ENCODE peak calls at places on chromosomes 13 and 19, in ten cellular contexts. X is ovary, W is K562, U is OCI-LY7, B is fibroblast of mammary gland, T is DND-41, Q is heart right ventricle, J is cardiac muscle cell, Z is uterus, E is stomach. S is an unnamed sample.

GRCh38 chr13:28532226-28533048 is 37.5 kb upstream of the FLT1 start:
- DNase-seq in Z (no peak), W (peak), Q (peak), E (no peak), T (no peak), U (no peak), J (peak), B (no peak), X (peak), S (no peak)

GRCh38 chr13:112844411-112844810 is 124.6 kb upstream of the MCF2L start:
- DNase-seq in B (no peak), Z (no peak), J (no peak), T (no peak), X (no peak), E (no peak), U (no peak), W (no peak), Q (no peak), S (no peak)

GRCh38 chr13:113669231-113669870 is 2.3 kb downstream of the GRK1 start:
- DNase-seq in E (peak), J (no peak), W (no peak), X (peak), Z (peak), B (no peak), Q (no peak), T (no peak), U (no peak), S (no peak)

GRCh38 chr13:42728507-42729180 is 52.7 kb upstream of the FAM216B start:
- DNase-seq in E (no peak), W (no peak), Q (no peak), Z (no peak), U (no peak), T (no peak), J (no peak), B (no peak), X (no peak), S (no peak)

GRCh38 chr19:9430444-9430843 is 4.9 kb downstream of the ZNF266 start:
- DNase-seq in T (no peak), U (no peak), Z (no peak), B (no peak), W (no peak), E (no peak), Q (no peak), X (no peak), J (no peak), S (no peak)

GRCh38 chr13:20134732-20135131 is 26.1 kb downstream of the GJA3 start:
- DNase-seq in U (no peak), T (no peak), B (no peak), Q (no peak), E (no peak), Z (no peak), X (no peak), W (no peak), J (no peak), S (no peak)

GRCh38 chr13:86080340-86080995 is 281.2 kb upstream of the SLITRK6 start:
- DNase-seq in W (no peak), Z (no peak), T (no peak), Q (no peak), E (no peak), X (no peak), B (peak), U (no peak), J (no peak), S (no peak)

GRCh38 chr13:51793570-51794273 is 10.2 kb downstream of the DHRS12 start:
- DNase-seq in W (peak), Q (no peak), E (no peak), X (no peak), T (no peak), Z (no peak), J (peak), U (peak), B (peak), S (no peak)

GRCh38 chr13:20822406-20822805 is 48.6 kb upstream of the EEF1AKMT1 start:
- DNase-seq in E (no peak), U (no peak), W (no peak), T (no peak), J (no peak), B (no peak), Z (no peak), Q (no peak), X (no peak), S (no peak)

GRCh38 chr13:30718661-30719520 is 16.5 kb upstream of the ALOX5AP start:
- DNase-seq in U (peak), B (peak), Q (no peak), E (no peak), W (no peak), T (no peak), X (no peak), J (peak), Z (no peak), S (peak)

GRCh38 chr13:101654916-101655315 is 202.4 kb downstream of the ITGBL1 start:
- DNase-seq in E (no peak), J (peak), B (peak), X (no peak), Q (no peak), U (no peak), Z (no peak), W (no peak), T (no peak), S (no peak)

GRCh38 chr19:13692096-13692495 is 72.2 kb upstream of the MRI1 start:
- DNase-seq in X (no peak), T (no peak), Q (no peak), U (no peak), E (no peak), W (no peak), Z (no peak), J (peak), B (peak), S (peak)

GRCh38 chr13:113157206-113157928 is 1.1 kb upstream of the PROZ start:
- DNase-seq in E (no peak), T (no peak), W (no peak), B (no peak), Q (no peak), U (no peak), X (no peak), J (no peak), Z (no peak), S (no peak)

GRCh38 chr13:63421113-63421512 is 2005.5 kb upstream of the PCDH20 start:
- DNase-seq in Q (no peak), X (no peak), U (no peak), E (no peak), T (no peak), Z (no peak), W (no peak), B (no peak), J (no peak), S (no peak)

GRCh38 chr13:57553932-57554331 is 77.6 kb upstream of the PCDH17 start:
- DNase-seq in W (no peak), Z (no peak), E (no peak), U (no peak), J (no peak), B (no peak), Q (no peak), T (no peak), X (no peak), S (no peak)

GRCh38 chr13:57552441-57552840 is 79.1 kb upstream of the PCDH17 start:
- DNase-seq in B (no peak), Z (no peak), U (no peak), T (no peak), E (no peak), Q (no peak), J (no peak), X (no peak), W (no peak), S (no peak)

GRCh38 chr13:57557979-57558529 is 73.5 kb upstream of the PCDH17 start:
- DNase-seq in T (no peak), W (no peak), J (peak), Z (no peak), B (no peak), E (no peak), Q (no peak), X (no peak), U (peak), S (no peak)
- TF ChIP-seq CTCF in T (peak), W (no peak), J (no peak), Z (no peak), B (no peak), E (no peak), Q (no peak), X (no peak), U (peak), S (peak)

GRCh38 chr13:50387124-50387581 is 371.9 kb downstream of the KCNRG start:
- DNase-seq in X (peak), W (peak), Q (peak), T (peak), J (no peak), U (peak), B (peak), E (peak), Z (peak), S (no peak)
- TF ChIP-seq CTCF in X (no peak), W (peak), Q (peak), T (peak), J (peak), U (peak), B (peak), E (no peak), Z (no peak), S (peak)

DNA sequence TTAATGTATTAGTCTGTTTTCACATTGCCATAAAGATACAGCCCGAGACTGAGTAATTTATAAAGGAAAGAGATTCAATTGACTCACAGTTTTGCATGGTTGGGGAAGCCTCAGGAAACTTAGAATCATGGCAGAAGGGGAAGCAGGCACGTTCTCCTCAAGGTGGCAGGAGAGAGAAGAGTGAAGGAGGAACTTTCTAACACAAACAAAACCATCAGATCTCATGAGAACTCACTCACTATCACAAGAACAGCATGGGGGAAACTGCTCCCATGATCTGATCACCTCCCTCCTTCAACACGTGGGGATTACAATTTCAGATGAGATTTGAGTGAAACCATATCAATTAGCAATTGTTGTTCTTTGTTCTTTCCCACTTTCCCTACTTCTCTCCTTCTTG is 689.0 kb upstream of the SLITRK1 start:
- DNase-seq in W (no peak), B (no peak), U (no peak), X (no peak), J (no peak), Z (no peak), E (no peak), T (no peak), Q (no peak), S (no peak)
- TF ChIP-seq CTCF in W (no peak), B (no peak), U (peak), X (no peak), J (no peak), Z (no peak), E (no peak), T (no peak), Q (no peak), S (peak)

GRCh38 chr13:110615322-110616102 is at the start of gene NAXD:
- DNase-seq in Q (peak), B (peak), U (peak), Z (peak), E (peak), J (peak), T (peak), W (peak), X (peak), S (peak)
- TF ChIP-seq CTCF in Q (no peak), B (no peak), U (no peak), Z (no peak), E (no peak), J (no peak), T (no peak), W (no peak), X (no peak), S (no peak)

GRCh38 chr19:51904331-51905165 is at the start of gene ZNF649:
- DNase-seq in U (peak), B (peak), E (peak), Z (peak), W (peak), X (peak), Q (peak), J (peak), T (peak), S (peak)
- TF ChIP-seq CTCF in U (no peak), B (no peak), E (no peak), Z (peak), W (peak), X (no peak), Q (peak), J (peak), T (peak), S (peak)

DNA sequence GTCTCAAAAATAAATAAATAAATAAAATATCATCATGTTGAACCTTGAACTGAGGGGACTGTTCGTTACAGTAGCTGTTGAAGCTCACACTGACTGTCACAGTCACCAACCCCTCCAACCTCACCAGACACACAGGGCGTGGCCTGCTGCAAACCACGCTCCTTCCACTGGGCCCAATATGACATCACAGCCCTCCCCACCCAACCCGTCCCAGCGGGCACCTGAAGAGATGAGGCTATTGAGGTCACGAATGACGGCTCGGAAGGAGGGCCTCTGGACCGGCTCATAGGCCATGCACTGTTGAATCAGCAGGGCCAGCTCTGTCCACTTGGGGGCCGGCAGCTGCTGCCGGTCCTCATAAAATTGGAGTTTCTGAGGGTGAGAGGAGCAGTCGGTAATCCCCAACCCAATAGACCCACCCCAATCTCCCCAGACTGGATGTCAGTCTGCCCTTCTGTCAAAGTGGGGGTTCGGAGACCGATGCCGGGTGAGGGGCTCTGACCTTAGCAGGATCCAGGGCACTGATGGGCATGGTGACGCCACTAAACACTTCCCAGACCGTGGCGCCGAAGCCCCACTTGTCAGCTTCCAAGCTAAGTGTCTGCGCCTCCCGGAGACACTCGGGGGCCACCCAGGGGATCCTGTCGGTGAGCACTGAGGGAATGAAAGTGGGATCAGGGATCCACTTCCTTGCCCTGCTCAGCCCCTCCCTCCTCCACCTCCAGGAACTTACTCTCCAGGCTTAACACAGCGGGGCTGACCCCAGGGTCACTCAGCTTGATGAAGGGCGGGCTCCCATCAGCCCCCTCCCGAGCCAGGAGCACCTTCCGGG is 13.2 kb downstream of the JAK3 start:
- DNase-seq in T (no peak), E (no peak), B (no peak), Q (no peak), Z (no peak), W (peak), U (no peak), J (no peak), X (no peak), S (no peak)
- TF ChIP-seq CTCF in T (peak), E (no peak), B (peak), Q (no peak), Z (no peak), W (peak), U (no peak), J (no peak), X (no peak), S (no peak)

GRCh38 chr19:1243768-1244692 is 2.5 kb downstream of the ATP5F1D start:
- DNase-seq in J (peak), T (peak), B (peak), E (peak), W (no peak), U (peak), X (peak), Z (peak), Q (peak), S (no peak)
- TF ChIP-seq CTCF in J (peak), T (peak), B (peak), E (peak), W (peak), U (peak), X (peak), Z (peak), Q (peak), S (peak)

GRCh38 chr19:1035998-1036621 is 3.8 kb upstream of the ABCA7 start:
- DNase-seq in U (no peak), W (no peak), T (no peak), J (no peak), Q (no peak), E (no peak), B (no peak), X (no peak), Z (no peak), S (no peak)
- TF ChIP-seq CTCF in U (peak), W (peak), T (peak), J (no peak), Q (no peak), E (no peak), B (no peak), X (no peak), Z (no peak), S (no peak)

GRCh38 chr19:3855321-3855720 is 13.5 kb downstream of the ZFR2 start:
- DNase-seq in Q (no peak), U (no peak), B (no peak), J (no peak), E (peak), Z (no peak), X (no peak), T (no peak), W (no peak), S (no peak)
- TF ChIP-seq CTCF in Q (no peak), U (no peak), B (no peak), J (no peak), E (no peak), Z (no peak), X (no peak), T (no peak), W (no peak), S (no peak)

GRCh38 chr19:56119585-56119978 is 1.5 kb downstream of the ZNF787 start:
- DNase-seq in Z (no peak), U (no peak), X (no peak), T (no peak), Q (no peak), W (no peak), E (peak), B (peak), J (no peak), S (no peak)

GRCh38 chr19:56121180-56122167 is at the start of gene ZNF787:
- DNase-seq in J (peak), W (peak), U (peak), X (peak), B (peak), Z (peak), Q (peak), E (peak), T (peak), S (no peak)

GRCh38 chr19:56120002-56120370 is 1.1 kb downstream of the ZNF787 start:
- DNase-seq in W (no peak), E (no peak), X (no peak), B (no peak), J (no peak), T (no peak), Z (no peak), U (no peak), Q (no peak), S (no peak)

GRCh38 chr19:56118666-56119584 is 2.2 kb downstream of the ZNF787 start:
- DNase-seq in E (no peak), J (no peak), T (no peak), B (no peak), U (no peak), Z (no peak), X (no peak), Q (no peak), W (no peak), S (no peak)

DNA sequence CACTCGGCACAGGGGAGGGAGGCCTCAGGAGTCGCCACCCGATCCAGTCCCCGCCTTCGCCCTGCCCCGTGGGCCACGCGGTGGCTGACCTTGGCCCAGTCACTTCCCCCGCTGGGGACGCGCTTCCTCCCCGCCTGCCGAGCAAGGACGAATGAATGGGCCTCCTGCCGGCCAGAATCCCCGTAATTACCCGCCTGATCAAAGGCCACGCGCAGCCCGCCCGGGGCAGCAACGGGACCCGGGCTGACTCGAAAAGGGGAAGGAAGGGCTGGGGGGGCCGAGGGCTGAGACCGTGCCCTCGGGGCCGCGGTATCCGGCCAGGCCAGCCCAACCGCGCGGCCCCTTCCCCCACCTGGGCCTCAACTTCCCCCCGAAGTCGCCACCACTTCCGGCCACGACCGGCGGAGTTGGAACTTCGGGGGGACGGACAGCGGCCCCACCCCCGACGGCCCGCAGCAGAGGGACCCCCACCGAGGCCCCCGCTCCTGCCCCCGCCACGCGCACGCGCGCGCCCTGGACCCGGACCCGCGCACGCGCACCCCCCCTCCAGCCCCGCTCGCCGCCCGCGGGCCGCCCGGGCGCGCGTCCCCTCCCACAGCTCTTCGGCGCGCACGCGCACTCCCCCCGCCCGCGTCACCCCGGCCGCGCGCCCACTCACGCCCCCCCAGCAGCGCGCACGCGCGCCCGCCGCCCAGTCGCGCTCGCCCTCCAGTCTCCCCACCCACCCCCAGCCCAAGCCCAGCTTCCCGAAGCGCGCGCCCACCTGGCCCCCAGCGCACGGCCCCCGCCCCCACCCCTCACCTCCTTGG is 520 bp downstream of the ZNF787 start:
- DNase-seq in E (peak), U (peak), T (peak), Q (peak), X (peak), Z (peak), B (peak), J (peak), W (peak), S (no peak)
- TF ChIP-seq CTCF in E (no peak), U (no peak), T (no peak), Q (peak), X (peak), Z (no peak), B (no peak), J (peak), W (no peak), S (no peak)

S was measured in epithelial cell of proximal tubule.